ENCODE peak calls at places on chromosomes 13 and 19, in four cellular contexts. A, V, G and C are unnamed samples.

GRCh38 chr19:36151144-36152051 is 849 bp downstream of the COX7A1 start:
- DNase-seq in A (no peak), V (no peak), G (no peak), C (no peak)

GRCh38 chr13:114089751-114090400 is 42.5 kb downstream of the RASA3 start:
- DNase-seq in A (no peak), V (no peak), G (no peak), C (no peak)

GRCh38 chr13:104143760-104144406 is 1077.7 kb upstream of the SLC10A2 start:
- DNase-seq in A (no peak), V (no peak), G (no peak), C (no peak)

GRCh38 chr13:99459101-99459500 is 42.2 kb upstream of the TM9SF2 start:
- DNase-seq in A (no peak), V (no peak), G (no peak), C (no peak)

GRCh38 chr13:21008026-21008425 is 53.4 kb downstream of the LATS2 start:
- DNase-seq in A (no peak), V (no peak), G (no peak), C (no peak)

GRCh38 chr19:1672038-1672768 is 19.8 kb upstream of the TCF3 start:
- DNase-seq in A (no peak), V (peak; percentile 25), G (no peak), C (peak; percentile 41)

GRCh38 chr19:55303477-55303876 is 19.7 kb downstream of the BRSK1 start:
- DNase-seq in A (no peak), V (no peak), G (no peak), C (no peak)

GRCh38 chr13:113579686-113580085 is 4.9 kb upstream of the TFDP1 start:
- DNase-seq in A (no peak), V (no peak), G (no peak), C (no peak)

GRCh38 chr19:49210108-49210900 is 52.7 kb downstream of the TRPM4 start:
- DNase-seq in A (peak; percentile 45), V (no peak), G (no peak), C (peak; percentile 35)

GRCh38 chr13:105643966-105644365 is 891.5 kb downstream of the EFNB2 start:
- DNase-seq in A (no peak), V (no peak), G (no peak), C (no peak)

GRCh38 chr13:79966502-79966901 is 374.4 kb downstream of the SPRY2 start:
- DNase-seq in A (no peak), V (no peak), G (no peak), C (no peak)

GRCh38 chr13:86002921-86003488 is 203.8 kb upstream of the SLITRK6 start:
- DNase-seq in A (no peak), V (no peak), G (no peak), C (no peak)

GRCh38 chr13:114152831-114153371 is 20.5 kb upstream of the RASA3 start:
- DNase-seq in A (no peak), V (no peak), G (peak; percentile 49), C (no peak)

GRCh38 chr19:7524992-7525739 is 2.7 kb downstream of the MCOLN1 start:
- DNase-seq in A (no peak), V (no peak), G (no peak), C (no peak)

GRCh38 chr19:44705502-44706010 is 6.6 kb downstream of the CEACAM16 start:
- DNase-seq in A (no peak), V (no peak), G (no peak), C (no peak)